ENCODE peak calls at places on chromosomes 13 and 19, in ten cellular contexts. D is MV-4-11; H is skeletal muscle cell; O is GDM1; L is fibroblast of pulmonary artery; Y is DMS153; A is stimulated activated CD4-positive, alpha-beta T cell treated with anti-CD3 and anti-CD28 coated beads, Interleukin-15, amount 100 ng/mL, for 48 hours; T is adrenal gland; S is GM03348; P is PC-3. F is an unnamed sample.

GRCh38 chr19:4357095-4357797 is 13.9 kb downstream of the MPND start:
- DNase-seq in D (no peak), H (no peak), O (no peak), L (no peak), Y (no peak), A (no peak), T (no peak), S (no peak), P (no peak), F (no peak)

GRCh38 chr19:40141546-40141945 is 49.7 kb upstream of the MAP3K10 start:
- DNase-seq in D (no peak), H (no peak), O (no peak), L (peak), Y (no peak), A (no peak), T (peak), S (no peak), P (no peak), F (no peak)

GRCh38 chr19:38142176-38143035 is 81.6 kb downstream of the DPF1 start:
- DNase-seq in D (peak), H (no peak), O (no peak), L (peak), Y (peak), A (peak), T (peak), S (peak), P (peak), F (no peak)

GRCh38 chr13:114222461-114222968 is 12.2 kb upstream of the CDC16 start:
- DNase-seq in D (peak), H (no peak), O (peak), L (peak), Y (no peak), A (no peak), T (no peak), S (no peak), P (no peak), F (no peak)

GRCh38 chr19:7874857-7875393 is 735 bp upstream of the PRR36 start:
- DNase-seq in D (no peak), H (no peak), O (no peak), L (no peak), Y (no peak), A (no peak), T (no peak), S (no peak), P (no peak), F (no peak)

GRCh38 chr13:40059540-40060232 is 404.2 kb downstream of the COG6 start:
- DNase-seq in D (no peak), H (no peak), O (no peak), L (no peak), Y (peak), A (no peak), T (no peak), S (no peak), P (no peak), F (no peak)

GRCh38 chr19:5434970-5435641 is 20.1 kb upstream of the ZNRF4 start:
- DNase-seq in D (no peak), H (peak), O (no peak), L (peak), Y (no peak), A (peak), T (peak), S (peak), P (peak), F (no peak)

GRCh38 chr13:57624565-57625435 is 6.7 kb upstream of the PCDH17 start:
- DNase-seq in D (peak), H (no peak), O (no peak), L (peak), Y (peak), A (no peak), T (peak), S (peak), P (peak), F (no peak)

GRCh38 chr19:5153601-5154128 is 184.8 kb downstream of the KDM4B start:
- DNase-seq in D (no peak), H (no peak), O (no peak), L (no peak), Y (no peak), A (no peak), T (no peak), S (no peak), P (no peak), F (no peak)

GRCh38 chr19:5563941-5564612 is 3.7 kb downstream of the TINCR start:
- DNase-seq in D (no peak), H (no peak), O (no peak), L (peak), Y (no peak), A (no peak), T (no peak), S (no peak), P (peak), F (peak)

F was measured in retinal pigment epithelial cell.